ENCODE peak calls at places on chromosomes 1 and 21, in eight cellular contexts. L is cardiac muscle cell, A is fibroblast of lung, N is psoas muscle, O is heart left ventricle, B is BE2C, R is upper lobe of right lung, Q is tibial artery. F is an unnamed sample.

GRCh38 chr1:7727816-7728477 is 43.1 kb upstream of the VAMP3 start:
- DNase-seq in A (no peak), B (no peak), N (no peak), L (no peak), R (no peak), O (no peak), Q (no peak), F (no peak)

GRCh38 chr1:53091841-53092645 is 30.0 kb downstream of the PODN start:
- DNase-seq in B (no peak), L (peak), N (no peak), O (peak), A (no peak), R (peak), Q (no peak), F (no peak)

GRCh38 chr1:47183308-47184089 is 6.3 kb downstream of the PDZK1IP1 start:
- DNase-seq in O (no peak), A (no peak), Q (no peak), L (no peak), N (no peak), R (no peak), B (no peak), F (no peak)

GRCh38 chr1:235657269-235657668 is 7.7 kb upstream of the GNG4 start:
- DNase-seq in A (no peak), B (no peak), Q (no peak), R (no peak), L (no peak), O (no peak), N (no peak), F (no peak)

GRCh38 chr1:79760521-79760920 is 754.0 kb upstream of the ADGRL4 start:
- DNase-seq in B (no peak), N (no peak), L (peak), R (no peak), Q (no peak), A (peak), O (no peak), F (no peak)

GRCh38 chr1:15836772-15837669 is 10.5 kb upstream of the SPEN start:
- DNase-seq in L (no peak), R (peak), A (no peak), Q (no peak), O (peak), N (peak), B (no peak), F (no peak)

GRCh38 chr1:92442351-92442750 is 44.4 kb downstream of the GFI1 start:
- DNase-seq in B (no peak), L (no peak), Q (no peak), R (no peak), A (no peak), N (no peak), O (no peak), F (no peak)

GRCh38 chr1:54461731-54462596 is 55.8 kb upstream of the SSBP3 start:
- DNase-seq in B (no peak), R (peak), A (no peak), O (no peak), L (no peak), Q (peak), N (peak), F (no peak)

GRCh38 chr1:23185381-23185780 is 16.7 kb upstream of the LUZP1 start:
- DNase-seq in A (no peak), B (no peak), Q (no peak), O (no peak), N (no peak), L (no peak), R (no peak), F (no peak)

GRCh38 chr1:224800486-224801119 is 128.9 kb upstream of the DNAH14 start:
- DNase-seq in Q (no peak), A (no peak), L (no peak), R (no peak), N (no peak), O (no peak), B (no peak), F (no peak)

GRCh38 chr1:66300986-66301451 is 232.9 kb upstream of the SGIP1 start:
- DNase-seq in N (no peak), O (no peak), B (no peak), Q (no peak), L (peak), R (no peak), A (peak), F (no peak)

GRCh38 chr21:19022978-19023377 is 619.4 kb upstream of the TMPRSS15 start:
- DNase-seq in A (no peak), N (no peak), L (no peak), B (no peak), R (no peak), Q (no peak), O (no peak), F (no peak)

GRCh38 chr21:14120091-14120734 is 90.5 kb downstream of the LIPI start:
- DNase-seq in O (no peak), L (no peak), Q (no peak), B (peak), N (no peak), A (no peak), R (no peak), F (no peak)

GRCh38 chr21:42376338-42376982 is 10.1 kb upstream of the TFF1 start:
- DNase-seq in O (no peak), B (no peak), L (no peak), Q (no peak), N (no peak), A (no peak), R (no peak), F (no peak)
- H3K4me3 ChIP-seq in O (no peak), B (no peak), L (no peak), Q (no peak), N (no peak), A (no peak), R (no peak), F (no peak)

GRCh38 chr21:34126691-34127090 is 53.3 kb downstream of the MRPS6 start:
- DNase-seq in B (no peak), O (no peak), A (peak), Q (no peak), N (no peak), L (no peak), R (no peak), F (no peak)

GRCh38 chr21:34122047-34122446 is 48.7 kb downstream of the MRPS6 start:
- DNase-seq in Q (no peak), B (no peak), A (no peak), O (no peak), R (no peak), L (no peak), N (no peak), F (no peak)

GRCh38 chr21:34120867-34121266 is 47.5 kb downstream of the MRPS6 start:
- DNase-seq in R (no peak), N (no peak), Q (no peak), B (no peak), A (no peak), L (no peak), O (no peak), F (no peak)

GRCh38 chr21:34126269-34126668 is 52.9 kb downstream of the MRPS6 start:
- DNase-seq in L (no peak), Q (no peak), B (no peak), N (no peak), O (no peak), A (peak), R (no peak), F (no peak)

DNA sequence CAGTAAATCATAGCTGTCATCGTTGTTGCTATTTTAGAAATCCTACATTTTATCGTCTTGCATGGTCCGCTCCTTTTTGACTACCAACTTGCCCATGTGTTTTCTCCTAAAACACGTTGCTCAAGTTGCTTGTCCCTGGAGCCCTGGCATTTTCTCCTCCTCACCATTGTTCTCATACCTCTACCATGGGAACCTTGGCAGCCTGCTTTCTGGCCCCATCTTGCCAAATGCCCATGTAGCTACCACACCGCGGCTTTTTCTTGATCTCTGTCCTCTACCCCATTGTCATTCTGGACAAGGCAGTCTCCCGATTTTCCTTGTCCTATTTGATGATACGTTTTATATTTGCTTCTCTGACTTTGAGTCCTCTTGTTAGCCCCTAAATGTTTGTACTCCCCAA is 50.2 kb downstream of the MRPS6 start:
- DNase-seq in R (no peak), B (no peak), L (no peak), O (no peak), A (no peak), Q (no peak), N (no peak), F (no peak)
- TF ChIP-seq CTCF in R (no peak), B (no peak), L (no peak), O (no peak), A (no peak), Q (no peak), N (no peak), F (no peak)

GRCh38 chr1:150572918-150573647 is 6.3 kb downstream of the MCL1 start:
- DNase-seq in L (peak), Q (no peak), B (no peak), A (no peak), R (no peak), O (no peak), N (no peak), F (no peak)
- H3K4me3 ChIP-seq in L (no peak), Q (peak), B (no peak), A (no peak), R (peak), O (peak), N (peak), F (no peak)

GRCh38 chr1:229841230-229841629 is 215.2 kb downstream of the URB2 start:
- DNase-seq in O (no peak), B (no peak), L (peak), N (no peak), Q (no peak), R (no peak), A (no peak), F (no peak)

GRCh38 chr1:229845410-229846138 is 219.5 kb downstream of the URB2 start:
- DNase-seq in A (no peak), R (no peak), O (no peak), N (no peak), Q (no peak), L (no peak), B (no peak), F (no peak)

GRCh38 chr1:229844675-229845074 is 218.6 kb downstream of the URB2 start:
- DNase-seq in A (peak), N (peak), L (no peak), O (no peak), B (peak), R (no peak), Q (no peak), F (no peak)

GRCh38 chr1:229842302-229843255 is 216.5 kb downstream of the URB2 start:
- DNase-seq in L (no peak), Q (no peak), N (no peak), R (no peak), O (no peak), A (peak), B (no peak), F (no peak)

DNA sequence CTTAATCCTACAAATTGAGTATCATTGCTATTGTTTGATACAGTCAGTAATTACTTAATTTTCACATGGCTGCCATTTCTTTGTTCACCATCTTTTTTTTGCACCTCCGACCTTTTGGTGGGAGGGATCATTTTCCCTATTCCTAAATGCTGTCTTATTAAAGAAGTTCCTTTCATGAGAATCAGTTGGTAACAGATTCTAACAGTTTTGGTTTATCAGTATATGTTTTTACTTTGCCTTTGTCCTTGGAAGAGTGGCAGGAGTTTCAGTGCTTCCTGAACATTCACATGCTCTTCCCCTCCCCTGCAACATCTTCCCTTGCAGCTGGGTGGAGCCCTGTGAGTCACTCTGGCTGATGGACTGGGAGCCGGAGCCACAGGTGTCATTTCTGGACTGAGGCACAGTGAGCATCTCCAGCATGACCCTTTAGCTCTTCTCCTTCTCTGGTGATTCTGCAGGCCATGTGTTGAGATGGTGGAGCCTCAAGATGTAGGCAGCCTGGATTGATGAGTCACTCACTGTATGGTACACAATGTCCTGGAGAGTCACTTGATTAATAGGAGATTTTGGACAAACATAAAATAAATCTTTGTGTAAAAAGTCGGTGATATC is 217.7 kb downstream of the URB2 start:
- DNase-seq in N (peak), L (peak), Q (no peak), A (peak), O (peak), R (no peak), B (peak), F (no peak)
- TF ChIP-seq CTCF in N (peak), L (peak), Q (no peak), A (no peak), O (no peak), R (peak), B (peak), F (no peak)

F was measured in AG09309.